ENCODE peak calls at places on chromosomes 3 and 15, in five cellular contexts. One of them, this sample, is unnamed.

GRCh38 chr3:65953301-65953812 is 85.4 kb downstream of the MAGI1 start:
- DNase-seq in cardiac fibroblast: no peak
- DNase-seq in IMR-90: no peak
- DNase-seq in astrocyte of the spinal cord: no peak
- DNase-seq in DND-41: no peak
- DNase-seq in this sample: no peak

GRCh38 chr15:31591908-31592307 is 265.3 kb downstream of the KLF13 start:
- DNase-seq in cardiac fibroblast: no peak
- DNase-seq in IMR-90: no peak
- DNase-seq in astrocyte of the spinal cord: no peak
- DNase-seq in DND-41: no peak
- DNase-seq in this sample: no peak

GRCh38 chr15:51731549-51732267 is 5.7 kb downstream of the LYSMD2 start:
- DNase-seq in cardiac fibroblast: peak; percentile 72
- DNase-seq in IMR-90: peak; percentile 85
- DNase-seq in astrocyte of the spinal cord: peak; percentile 45
- DNase-seq in DND-41: peak; percentile 67
- DNase-seq in this sample: peak; percentile 67

GRCh38 chr3:30112904-30113484 is 493.4 kb upstream of the TGFBR2 start:
- DNase-seq in cardiac fibroblast: peak; percentile 78
- DNase-seq in IMR-90: peak; percentile 59
- DNase-seq in astrocyte of the spinal cord: peak; percentile 78
- DNase-seq in DND-41: no peak
- DNase-seq in this sample: peak; percentile 77

GRCh38 chr15:74417670-74418069 is 16.1 kb downstream of the SEMA7A start:
- DNase-seq in cardiac fibroblast: no peak
- DNase-seq in IMR-90: no peak
- DNase-seq in astrocyte of the spinal cord: no peak
- DNase-seq in DND-41: no peak
- DNase-seq in this sample: no peak

GRCh38 chr15:48861813-48862431 is 16.0 kb upstream of the EID1 start:
- DNase-seq in cardiac fibroblast: peak; percentile 84
- DNase-seq in IMR-90: peak; percentile 82
- DNase-seq in astrocyte of the spinal cord: peak; percentile 77
- DNase-seq in DND-41: peak; percentile 50
- DNase-seq in this sample: peak; percentile 86

GRCh38 chr15:52385670-52386069 is 90.1 kb upstream of the MYO5C start:
- DNase-seq in cardiac fibroblast: no peak
- DNase-seq in IMR-90: no peak
- DNase-seq in astrocyte of the spinal cord: no peak
- DNase-seq in DND-41: no peak
- DNase-seq in this sample: no peak

GRCh38 chr15:70023064-70023768 is 74.5 kb downstream of the TLE3 start:
- DNase-seq in cardiac fibroblast: peak; percentile 86
- DNase-seq in IMR-90: peak; percentile 75
- DNase-seq in astrocyte of the spinal cord: peak; percentile 74
- DNase-seq in DND-41: peak; percentile 32
- DNase-seq in this sample: peak; percentile 77

GRCh38 chr3:191363221-191363620 is 32.9 kb upstream of the UTS2B start:
- DNase-seq in cardiac fibroblast: no peak
- DNase-seq in IMR-90: no peak
- DNase-seq in astrocyte of the spinal cord: no peak
- DNase-seq in DND-41: no peak
- DNase-seq in this sample: no peak

GRCh38 chr3:108152261-108152660 is 61.4 kb upstream of the CD47 start:
- DNase-seq in cardiac fibroblast: no peak
- DNase-seq in IMR-90: no peak
- DNase-seq in astrocyte of the spinal cord: no peak
- DNase-seq in DND-41: no peak
- DNase-seq in this sample: no peak

GRCh38 chr3:114608293-114608692 is 314.5 kb downstream of the TIGIT start:
- DNase-seq in cardiac fibroblast: peak; percentile 95
- DNase-seq in IMR-90: peak; percentile 95
- DNase-seq in astrocyte of the spinal cord: peak; percentile 89
- DNase-seq in DND-41: no peak
- DNase-seq in this sample: peak; percentile 85

GRCh38 chr3:119494597-119494996 is 3.8 kb upstream of the TIMMDC1 start:
- DNase-seq in cardiac fibroblast: no peak
- DNase-seq in IMR-90: no peak
- DNase-seq in astrocyte of the spinal cord: no peak
- DNase-seq in DND-41: no peak
- DNase-seq in this sample: no peak

GRCh38 chr15:68252925-68253534 is 23.5 kb upstream of the CLN6 start:
- DNase-seq in cardiac fibroblast: peak; percentile 89
- DNase-seq in IMR-90: peak; percentile 85
- DNase-seq in astrocyte of the spinal cord: peak; percentile 84
- DNase-seq in DND-41: peak; percentile 50
- DNase-seq in this sample: peak; percentile 91

GRCh38 chr3:72973031-72973723 is 23.4 kb upstream of the PPP4R2 start:
- DNase-seq in cardiac fibroblast: peak; percentile 62
- DNase-seq in IMR-90: peak; percentile 19
- DNase-seq in astrocyte of the spinal cord: no peak
- DNase-seq in DND-41: no peak
- DNase-seq in this sample: peak; percentile 64

GRCh38 chr15:39279331-39279730 is 301.5 kb upstream of the THBS1 start:
- DNase-seq in cardiac fibroblast: no peak
- DNase-seq in IMR-90: peak; percentile 69
- DNase-seq in astrocyte of the spinal cord: no peak
- DNase-seq in DND-41: no peak
- DNase-seq in this sample: no peak

GRCh38 chr3:8301977-8302589 is 199.5 kb upstream of the LMCD1 start:
- DNase-seq in cardiac fibroblast: peak; percentile 68
- DNase-seq in IMR-90: peak; percentile 59
- DNase-seq in astrocyte of the spinal cord: peak; percentile 70
- DNase-seq in DND-41: peak; percentile 29
- DNase-seq in this sample: peak; percentile 74

GRCh38 chr15:97140216-97140615 is 809.7 kb downstream of the NR2F2 start:
- DNase-seq in cardiac fibroblast: peak; percentile 3
- DNase-seq in IMR-90: no peak
- DNase-seq in astrocyte of the spinal cord: no peak
- DNase-seq in DND-41: no peak
- DNase-seq in this sample: no peak

GRCh38 chr15:48040166-48040817 is 80.5 kb upstream of the SLC24A5 start:
- DNase-seq in cardiac fibroblast: peak; percentile 33
- DNase-seq in IMR-90: peak; percentile 9
- DNase-seq in astrocyte of the spinal cord: peak; percentile 59
- DNase-seq in DND-41: no peak
- DNase-seq in this sample: peak; percentile 5

GRCh38 chr15:68192804-68193521 is 12.2 kb downstream of the CALML4 start:
- DNase-seq in cardiac fibroblast: no peak
- DNase-seq in IMR-90: no peak
- DNase-seq in astrocyte of the spinal cord: no peak
- DNase-seq in DND-41: no peak
- DNase-seq in this sample: no peak

GRCh38 chr15:101159096-101159935 is 92.5 kb downstream of the CHSY1 start:
- DNase-seq in cardiac fibroblast: no peak
- DNase-seq in IMR-90: no peak
- DNase-seq in astrocyte of the spinal cord: peak; percentile 49
- DNase-seq in DND-41: no peak
- DNase-seq in this sample: no peak

GRCh38 chr3:40249168-40249567 is 60.3 kb upstream of the EIF1B start:
- DNase-seq in cardiac fibroblast: no peak
- DNase-seq in IMR-90: no peak
- DNase-seq in astrocyte of the spinal cord: no peak
- DNase-seq in DND-41: no peak
- DNase-seq in this sample: no peak

GRCh38 chr3:78878789-78879515 is 888.8 kb downstream of the ROBO1 start:
- DNase-seq in cardiac fibroblast: peak; percentile 40
- DNase-seq in IMR-90: no peak
- DNase-seq in astrocyte of the spinal cord: no peak
- DNase-seq in DND-41: no peak
- DNase-seq in this sample: no peak

GRCh38 chr15:46525984-46526725 is 891.3 kb downstream of the SQOR start:
- DNase-seq in cardiac fibroblast: no peak
- DNase-seq in IMR-90: no peak
- DNase-seq in astrocyte of the spinal cord: no peak
- DNase-seq in DND-41: no peak
- DNase-seq in this sample: no peak

GRCh38 chr15:92091155-92091734 is 237.7 kb downstream of the SLCO3A1 start:
- DNase-seq in cardiac fibroblast: peak; percentile 39
- DNase-seq in IMR-90: peak; percentile 11
- DNase-seq in astrocyte of the spinal cord: no peak
- DNase-seq in DND-41: peak; percentile 29
- DNase-seq in this sample: peak; percentile 41

GRCh38 chr3:127991251-127991650 is 61.0 kb upstream of the SEC61A1 start:
- DNase-seq in cardiac fibroblast: no peak
- DNase-seq in IMR-90: no peak
- DNase-seq in astrocyte of the spinal cord: no peak
- DNase-seq in DND-41: no peak
- DNase-seq in this sample: no peak

GRCh38 chr15:63487076-63487757 is 17.2 kb upstream of the USP3 start:
- DNase-seq in cardiac fibroblast: peak; percentile 80
- DNase-seq in IMR-90: peak; percentile 61
- DNase-seq in astrocyte of the spinal cord: peak; percentile 66
- DNase-seq in DND-41: peak; percentile 75
- DNase-seq in this sample: peak; percentile 81

GRCh38 chr3:115445559-115445958 is 177.8 kb upstream of the GAP43 start:
- DNase-seq in cardiac fibroblast: no peak
- DNase-seq in IMR-90: no peak
- DNase-seq in astrocyte of the spinal cord: no peak
- DNase-seq in DND-41: no peak
- DNase-seq in this sample: no peak

GRCh38 chr15:89136818-89137772 is 48.8 kb downstream of the ABHD2 start:
- DNase-seq in cardiac fibroblast: peak; percentile 39
- DNase-seq in IMR-90: peak; percentile 33
- DNase-seq in astrocyte of the spinal cord: no peak
- DNase-seq in DND-41: no peak
- DNase-seq in this sample: no peak

GRCh38 chr15:89400121-89400996 is 65.7 kb upstream of the POLG start:
- DNase-seq in cardiac fibroblast: no peak
- DNase-seq in IMR-90: no peak
- DNase-seq in astrocyte of the spinal cord: no peak
- DNase-seq in DND-41: no peak
- DNase-seq in this sample: no peak

GRCh38 chr15:68307131-68307928 is 29.8 kb downstream of the FEM1B start:
- DNase-seq in cardiac fibroblast: no peak
- DNase-seq in IMR-90: no peak
- DNase-seq in astrocyte of the spinal cord: no peak
- DNase-seq in DND-41: no peak
- DNase-seq in this sample: no peak

DNA sequence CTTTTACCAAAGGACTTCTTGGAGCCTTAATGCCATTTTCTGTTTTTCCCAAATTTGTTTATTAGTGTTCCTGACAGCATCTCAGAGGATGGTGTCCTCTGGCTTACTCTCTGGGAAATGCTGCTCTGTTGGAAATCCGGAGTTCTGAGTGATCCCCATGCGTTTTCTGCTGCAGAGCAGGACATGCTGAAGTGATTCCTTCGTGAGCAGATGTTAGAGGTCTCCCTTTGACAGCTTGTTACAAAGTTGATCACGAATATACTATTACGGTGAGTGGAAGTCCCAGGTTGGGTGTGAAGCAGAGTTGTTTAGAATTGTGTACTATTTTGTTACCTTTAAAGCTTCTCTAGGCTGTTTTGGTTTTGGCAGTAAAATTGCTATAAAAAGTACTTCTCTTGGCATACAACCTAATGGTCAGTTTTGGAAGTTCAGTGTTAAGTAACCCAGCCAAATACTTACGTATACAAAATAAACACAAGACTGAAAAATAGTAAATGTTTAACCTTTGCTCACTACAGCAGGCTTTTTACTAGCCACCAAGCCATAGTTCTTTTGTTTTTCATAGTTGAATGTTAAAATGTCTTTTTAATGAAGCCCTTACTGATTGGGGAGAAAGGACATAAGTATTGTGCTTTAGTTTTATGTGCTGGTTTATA is 15.0 kb upstream of the GOLGA6L9 start:
- DNase-seq in cardiac fibroblast: peak; percentile 25
- DNase-seq in IMR-90: peak; percentile 48
- DNase-seq in astrocyte of the spinal cord: no peak
- DNase-seq in DND-41: no peak
- DNase-seq in this sample: peak; percentile 8
- TF ChIP-seq CTCF in cardiac fibroblast: no peak
- TF ChIP-seq CTCF in IMR-90: no peak
- TF ChIP-seq CTCF in astrocyte of the spinal cord: no peak
- TF ChIP-seq CTCF in DND-41: no peak
- TF ChIP-seq CTCF in this sample: no peak

DNA sequence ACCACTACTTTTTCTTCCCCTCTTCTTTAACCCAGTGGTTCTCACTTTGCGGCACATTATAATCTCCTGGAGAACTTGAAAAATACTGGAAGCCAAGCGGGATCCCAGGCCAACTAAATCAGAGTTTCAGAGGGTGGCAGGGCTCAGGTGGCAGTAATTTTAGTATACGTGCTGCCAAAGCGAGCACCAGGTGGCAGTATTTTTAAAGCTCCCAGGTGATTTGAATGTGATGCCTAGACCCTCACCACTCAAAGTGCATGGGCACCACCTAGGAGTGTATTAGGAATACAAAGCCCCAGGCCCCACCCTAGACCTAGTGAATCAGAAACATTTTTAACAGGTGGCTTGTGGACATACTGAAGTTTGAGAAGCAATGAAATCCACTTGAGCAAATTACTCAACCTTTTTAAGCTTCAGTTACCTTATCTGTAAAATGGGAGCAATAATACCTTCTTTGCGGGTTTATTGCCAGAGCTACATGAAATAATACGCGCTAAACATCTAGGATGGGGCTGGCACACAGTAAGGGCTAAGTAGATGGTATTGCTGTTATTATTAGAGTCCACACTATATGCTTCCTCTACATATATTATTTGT is 8.3 kb downstream of the B3GALNT1 start:
- DNase-seq in cardiac fibroblast: peak; percentile 10
- DNase-seq in IMR-90: peak; percentile 4
- DNase-seq in astrocyte of the spinal cord: no peak
- DNase-seq in DND-41: peak; percentile 41
- DNase-seq in this sample: no peak
- TF ChIP-seq CTCF in cardiac fibroblast: peak; percentile 5
- TF ChIP-seq CTCF in IMR-90: peak; percentile 14
- TF ChIP-seq CTCF in astrocyte of the spinal cord: peak; percentile 42
- TF ChIP-seq CTCF in DND-41: peak; percentile 63
- TF ChIP-seq CTCF in this sample: peak; percentile 29

DNA sequence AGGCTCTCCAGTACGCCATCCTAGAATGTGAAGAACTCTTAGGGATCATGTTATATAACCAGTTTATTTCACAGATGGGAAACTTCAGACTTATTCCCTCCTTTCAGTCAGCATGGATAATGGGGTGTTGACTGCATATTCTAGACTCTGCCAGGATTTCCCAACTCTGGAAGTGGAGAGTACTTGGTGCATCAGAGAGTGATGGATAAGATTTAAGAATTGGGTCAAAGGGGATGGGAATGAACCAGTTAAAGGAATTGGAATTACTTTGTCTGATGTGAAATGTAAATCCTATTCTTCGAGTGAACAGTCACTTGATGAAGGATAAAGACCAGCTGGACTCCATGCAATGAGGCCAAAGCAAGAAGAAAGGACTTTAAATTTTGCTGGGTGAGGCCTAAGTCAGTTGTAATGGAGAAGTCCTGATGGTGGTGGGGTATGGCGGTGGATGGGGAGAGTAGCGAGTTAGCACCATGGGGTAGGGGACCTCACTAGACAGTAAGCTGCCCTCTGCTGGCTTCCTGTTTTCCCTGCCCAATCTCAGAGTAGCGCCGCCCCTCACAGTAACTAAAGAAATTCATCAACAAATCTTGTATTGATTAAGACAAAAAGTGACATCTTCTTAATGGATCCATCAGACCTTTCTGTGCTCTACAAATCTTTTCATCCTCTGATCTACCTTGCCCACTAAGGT is 7.3 kb upstream of the CACNA1D start:
- DNase-seq in cardiac fibroblast: no peak
- DNase-seq in IMR-90: no peak
- DNase-seq in astrocyte of the spinal cord: no peak
- DNase-seq in DND-41: no peak
- DNase-seq in this sample: no peak
- TF ChIP-seq CTCF in cardiac fibroblast: no peak
- TF ChIP-seq CTCF in IMR-90: no peak
- TF ChIP-seq CTCF in astrocyte of the spinal cord: no peak
- TF ChIP-seq CTCF in DND-41: peak; percentile 25
- TF ChIP-seq CTCF in this sample: no peak

GRCh38 chr3:67884345-67884744 is 229.9 kb upstream of the SUCLG2 start:
- DNase-seq in cardiac fibroblast: no peak
- DNase-seq in IMR-90: no peak
- DNase-seq in astrocyte of the spinal cord: no peak
- DNase-seq in DND-41: no peak
- DNase-seq in this sample: no peak
- TF ChIP-seq CTCF in cardiac fibroblast: no peak
- TF ChIP-seq CTCF in IMR-90: no peak
- TF ChIP-seq CTCF in astrocyte of the spinal cord: no peak
- TF ChIP-seq CTCF in DND-41: no peak
- TF ChIP-seq CTCF in this sample: no peak

This sample was measured in fibroblast of pulmonary artery.